ENCODE peak calls at places on chromosomes 13 and 19, in eight cellular contexts. J, M, D, R, O, Q, X and A are unnamed samples.

GRCh38 chr19:5369962-5370367 is 29.4 kb upstream of the PTPRS start:
- DNase-seq in J (peak; percentile 46), M (peak; percentile 86), D (no peak), R (peak; percentile 44), O (peak; percentile 73), Q (no peak), X (peak; percentile 62), A (peak; percentile 58)

GRCh38 chr19:6723108-6723618 is 2.7 kb upstream of the C3 start:
- DNase-seq in J (peak; percentile 61), M (no peak), D (no peak), R (no peak), O (no peak), Q (no peak), X (no peak), A (peak; percentile 49)

GRCh38 chr13:32471187-32471922 is 43.4 kb upstream of the N4BP2L1 start:
- DNase-seq in J (peak; percentile 61), M (no peak), D (no peak), R (no peak), O (no peak), Q (no peak), X (no peak), A (no peak)

GRCh38 chr13:23020246-23020843 is 160.4 kb upstream of the SGCG start:
- DNase-seq in J (peak; percentile 55), M (no peak), D (peak; percentile 7), R (peak; percentile 44), O (peak; percentile 16), Q (no peak), X (no peak), A (peak; percentile 80)

GRCh38 chr19:45130888-45131615 is 29.7 kb downstream of the NKPD1 start:
- DNase-seq in J (peak; percentile 50), M (no peak), D (peak; percentile 97), R (no peak), O (no peak), Q (no peak), X (no peak), A (peak; percentile 23)

GRCh38 chr13:96159731-96160130 is 69.8 kb downstream of the HS6ST3 start:
- DNase-seq in J (no peak), M (no peak), D (no peak), R (no peak), O (no peak), Q (no peak), X (no peak), A (no peak)

GRCh38 chr13:42109957-42110356 is 61.5 kb downstream of the DGKH start:
- DNase-seq in J (no peak), M (no peak), D (no peak), R (no peak), O (no peak), Q (no peak), X (no peak), A (no peak)

GRCh38 chr19:3625996-3626472 is 556 bp downstream of the CACTIN start:
- DNase-seq in J (peak; percentile 58), M (no peak), D (no peak), R (peak; percentile 16), O (no peak), Q (no peak), X (no peak), A (no peak)